ENCODE peak calls at places on chromosomes 2 and 18, in six cellular contexts. A, Y, R, M, B and D are unnamed samples.

GRCh38 chr2:152071077-152071476 is 27.8 kb downstream of the CACNB4 start:
- DNase-seq in Y (no peak), B (no peak), R (no peak), M (no peak), A (no peak), D (no peak)

GRCh38 chr18:25229080-25229479 is 122.9 kb downstream of the ZNF521 start:
- DNase-seq in A (peak), M (no peak), Y (no peak), B (no peak), R (no peak), D (no peak)

GRCh38 chr2:129859141-129859540 is 120.3 kb upstream of the RAB6C start:
- DNase-seq in Y (no peak), M (no peak), B (no peak), A (no peak), R (no peak), D (no peak)

GRCh38 chr2:140247451-140248205 is 1467.4 kb upstream of the NXPH2 start:
- DNase-seq in Y (no peak), B (no peak), R (no peak), A (no peak), M (no peak), D (no peak)

GRCh38 chr2:10538224-10538894 is 90.2 kb upstream of the ODC1 start:
- DNase-seq in R (no peak), Y (no peak), B (no peak), A (peak), M (no peak), D (no peak)

GRCh38 chr18:23194150-23194968 is 59.1 kb downstream of the CABLES1 start:
- DNase-seq in Y (no peak), R (no peak), A (no peak), B (no peak), M (no peak), D (no peak)

GRCh38 chr2:173258704-173259103 is 96.0 kb upstream of the CDCA7 start:
- DNase-seq in B (no peak), M (no peak), R (no peak), Y (no peak), A (no peak), D (no peak)

GRCh38 chr2:62801814-62802524 is 96.5 kb downstream of the EHBP1 start:
- DNase-seq in A (no peak), Y (no peak), B (no peak), R (no peak), M (no peak), D (no peak)

GRCh38 chr2:26670171-26670570 is 22.4 kb upstream of the KCNK3 start:
- DNase-seq in Y (no peak), R (no peak), A (peak), M (no peak), B (no peak), D (no peak)

GRCh38 chr2:185643434-185643833 is 95.2 kb upstream of the FSIP2 start:
- DNase-seq in Y (no peak), M (no peak), R (no peak), B (no peak), A (no peak), D (no peak)

GRCh38 chr18:12930908-12931307 is 16.9 kb upstream of the SEH1L start:
- DNase-seq in B (no peak), R (no peak), M (no peak), Y (no peak), A (no peak), D (no peak)

GRCh38 chr2:221202431-221202830 is 369.7 kb downstream of the EPHA4 start:
- DNase-seq in B (no peak), A (no peak), Y (no peak), M (no peak), R (no peak), D (no peak)

GRCh38 chr2:30249354-30249753 is 18.0 kb downstream of the LBH start:
- DNase-seq in R (no peak), Y (no peak), A (no peak), B (no peak), M (no peak), D (no peak)

GRCh38 chr18:45103319-45104070 is 422.8 kb downstream of the SETBP1 start:
- DNase-seq in M (no peak), R (no peak), Y (no peak), A (no peak), B (no peak), D (no peak)